ENCODE peak calls at places on chromosomes 4 and X, in five cellular contexts. One of them, this sample, is unnamed.

GRCh38 chrX:48467331-48467761 is 2.7 kb downstream of the SLC38A5 start:
- DNase-seq in occipital lobe: no peak
- DNase-seq in T-helper 9 cell: no peak
- DNase-seq in CD4-positive, CD25-positive, alpha-beta regulatory T cell: no peak
- DNase-seq in activated CD4-positive, CD25-positive, alpha-beta regulatory T cell treated with anti-CD3 and anti-CD28 coated beads, Interleukin-2, amount 50 U/mL, for 72 hours: no peak
- DNase-seq in this sample: no peak

GRCh38 chr4:13547563-13548041 is 3.3 kb upstream of the NKX3-2 start:
- DNase-seq in occipital lobe: no peak
- DNase-seq in T-helper 9 cell: no peak
- DNase-seq in CD4-positive, CD25-positive, alpha-beta regulatory T cell: no peak
- DNase-seq in activated CD4-positive, CD25-positive, alpha-beta regulatory T cell treated with anti-CD3 and anti-CD28 coated beads, Interleukin-2, amount 50 U/mL, for 72 hours: no peak
- DNase-seq in this sample: no peak

GRCh38 chrX:115952417-115953092 is 218.0 kb upstream of the AGTR2 start:
- DNase-seq in occipital lobe: no peak
- DNase-seq in T-helper 9 cell: no peak
- DNase-seq in CD4-positive, CD25-positive, alpha-beta regulatory T cell: no peak
- DNase-seq in activated CD4-positive, CD25-positive, alpha-beta regulatory T cell treated with anti-CD3 and anti-CD28 coated beads, Interleukin-2, amount 50 U/mL, for 72 hours: no peak
- DNase-seq in this sample: no peak

GRCh38 chr4:159069922-159070321 is 33.0 kb upstream of the RAPGEF2 start:
- DNase-seq in occipital lobe: no peak
- DNase-seq in T-helper 9 cell: no peak
- DNase-seq in CD4-positive, CD25-positive, alpha-beta regulatory T cell: no peak
- DNase-seq in activated CD4-positive, CD25-positive, alpha-beta regulatory T cell treated with anti-CD3 and anti-CD28 coated beads, Interleukin-2, amount 50 U/mL, for 72 hours: no peak
- DNase-seq in this sample: no peak

GRCh38 chr4:91471280-91471679 is 832.5 kb upstream of the GRID2 start:
- DNase-seq in occipital lobe: no peak
- DNase-seq in T-helper 9 cell: no peak
- DNase-seq in CD4-positive, CD25-positive, alpha-beta regulatory T cell: no peak
- DNase-seq in activated CD4-positive, CD25-positive, alpha-beta regulatory T cell treated with anti-CD3 and anti-CD28 coated beads, Interleukin-2, amount 50 U/mL, for 72 hours: no peak
- DNase-seq in this sample: no peak

GRCh38 chrX:39909996-39910395 is 187.8 kb downstream of the BCOR start:
- DNase-seq in occipital lobe: no peak
- DNase-seq in T-helper 9 cell: no peak
- DNase-seq in CD4-positive, CD25-positive, alpha-beta regulatory T cell: no peak
- DNase-seq in activated CD4-positive, CD25-positive, alpha-beta regulatory T cell treated with anti-CD3 and anti-CD28 coated beads, Interleukin-2, amount 50 U/mL, for 72 hours: no peak
- DNase-seq in this sample: no peak

GRCh38 chr4:1736820-1737219 is 15.5 kb downstream of the TACC3 start:
- DNase-seq in occipital lobe: no peak
- DNase-seq in T-helper 9 cell: no peak
- DNase-seq in CD4-positive, CD25-positive, alpha-beta regulatory T cell: no peak
- DNase-seq in activated CD4-positive, CD25-positive, alpha-beta regulatory T cell treated with anti-CD3 and anti-CD28 coated beads, Interleukin-2, amount 50 U/mL, for 72 hours: no peak
- DNase-seq in this sample: no peak

GRCh38 chr4:142656178-142656577 is 189.9 kb downstream of the INPP4B start:
- DNase-seq in occipital lobe: no peak
- DNase-seq in T-helper 9 cell: peak; percentile 5
- DNase-seq in CD4-positive, CD25-positive, alpha-beta regulatory T cell: peak; percentile 47
- DNase-seq in activated CD4-positive, CD25-positive, alpha-beta regulatory T cell treated with anti-CD3 and anti-CD28 coated beads, Interleukin-2, amount 50 U/mL, for 72 hours: no peak
- DNase-seq in this sample: no peak

GRCh38 chr4:100208964-100209363 is 18.7 kb upstream of the DDIT4L start:
- DNase-seq in occipital lobe: no peak
- DNase-seq in T-helper 9 cell: no peak
- DNase-seq in CD4-positive, CD25-positive, alpha-beta regulatory T cell: no peak
- DNase-seq in activated CD4-positive, CD25-positive, alpha-beta regulatory T cell treated with anti-CD3 and anti-CD28 coated beads, Interleukin-2, amount 50 U/mL, for 72 hours: no peak
- DNase-seq in this sample: no peak

GRCh38 chr4:123661080-123661737 is 264.6 kb downstream of the SPRY1 start:
- DNase-seq in occipital lobe: no peak
- DNase-seq in T-helper 9 cell: no peak
- DNase-seq in CD4-positive, CD25-positive, alpha-beta regulatory T cell: no peak
- DNase-seq in activated CD4-positive, CD25-positive, alpha-beta regulatory T cell treated with anti-CD3 and anti-CD28 coated beads, Interleukin-2, amount 50 U/mL, for 72 hours: no peak
- DNase-seq in this sample: no peak

GRCh38 chrX:7985568-7985967 is 58.4 kb upstream of the PNPLA4 start:
- DNase-seq in occipital lobe: no peak
- DNase-seq in T-helper 9 cell: no peak
- DNase-seq in CD4-positive, CD25-positive, alpha-beta regulatory T cell: no peak
- DNase-seq in activated CD4-positive, CD25-positive, alpha-beta regulatory T cell treated with anti-CD3 and anti-CD28 coated beads, Interleukin-2, amount 50 U/mL, for 72 hours: no peak
- DNase-seq in this sample: no peak

GRCh38 chr4:78379991-78380739 is 171.4 kb upstream of the ANXA3 start:
- DNase-seq in occipital lobe: no peak
- DNase-seq in T-helper 9 cell: no peak
- DNase-seq in CD4-positive, CD25-positive, alpha-beta regulatory T cell: no peak
- DNase-seq in activated CD4-positive, CD25-positive, alpha-beta regulatory T cell treated with anti-CD3 and anti-CD28 coated beads, Interleukin-2, amount 50 U/mL, for 72 hours: no peak
- DNase-seq in this sample: no peak

GRCh38 chr4:3107271-3108185 is 33.0 kb downstream of the HTT start:
- DNase-seq in occipital lobe: no peak
- DNase-seq in T-helper 9 cell: no peak
- DNase-seq in CD4-positive, CD25-positive, alpha-beta regulatory T cell: no peak
- DNase-seq in activated CD4-positive, CD25-positive, alpha-beta regulatory T cell treated with anti-CD3 and anti-CD28 coated beads, Interleukin-2, amount 50 U/mL, for 72 hours: no peak
- DNase-seq in this sample: no peak

GRCh38 chr4:1164444-1164843 is 7.9 kb downstream of the SPON2 start:
- DNase-seq in occipital lobe: no peak
- DNase-seq in T-helper 9 cell: no peak
- DNase-seq in CD4-positive, CD25-positive, alpha-beta regulatory T cell: no peak
- DNase-seq in activated CD4-positive, CD25-positive, alpha-beta regulatory T cell treated with anti-CD3 and anti-CD28 coated beads, Interleukin-2, amount 50 U/mL, for 72 hours: no peak
- DNase-seq in this sample: no peak

GRCh38 chr4:189001283-189001970 is 862.2 kb downstream of the TRIML1 start:
- DNase-seq in occipital lobe: no peak
- DNase-seq in T-helper 9 cell: no peak
- DNase-seq in CD4-positive, CD25-positive, alpha-beta regulatory T cell: no peak
- DNase-seq in activated CD4-positive, CD25-positive, alpha-beta regulatory T cell treated with anti-CD3 and anti-CD28 coated beads, Interleukin-2, amount 50 U/mL, for 72 hours: no peak
- DNase-seq in this sample: no peak

GRCh38 chrX:110316351-110317078 is 1.4 kb downstream of the AMMECR1 start:
- DNase-seq in occipital lobe: no peak
- DNase-seq in T-helper 9 cell: no peak
- DNase-seq in CD4-positive, CD25-positive, alpha-beta regulatory T cell: no peak
- DNase-seq in activated CD4-positive, CD25-positive, alpha-beta regulatory T cell treated with anti-CD3 and anti-CD28 coated beads, Interleukin-2, amount 50 U/mL, for 72 hours: no peak
- DNase-seq in this sample: no peak

GRCh38 chrX:130878350-130879341 is 24.4 kb downstream of the ENOX2 start:
- DNase-seq in occipital lobe: no peak
- DNase-seq in T-helper 9 cell: no peak
- DNase-seq in CD4-positive, CD25-positive, alpha-beta regulatory T cell: no peak
- DNase-seq in activated CD4-positive, CD25-positive, alpha-beta regulatory T cell treated with anti-CD3 and anti-CD28 coated beads, Interleukin-2, amount 50 U/mL, for 72 hours: no peak
- DNase-seq in this sample: no peak

GRCh38 chr4:183532823-183533222 is 28.0 kb downstream of the ING2 start:
- DNase-seq in occipital lobe: no peak
- DNase-seq in T-helper 9 cell: no peak
- DNase-seq in CD4-positive, CD25-positive, alpha-beta regulatory T cell: no peak
- DNase-seq in activated CD4-positive, CD25-positive, alpha-beta regulatory T cell treated with anti-CD3 and anti-CD28 coated beads, Interleukin-2, amount 50 U/mL, for 72 hours: no peak
- DNase-seq in this sample: no peak

GRCh38 chr4:7625073-7625472 is 190.3 kb upstream of the PSAPL1 start:
- DNase-seq in occipital lobe: peak; percentile 30
- DNase-seq in T-helper 9 cell: no peak
- DNase-seq in CD4-positive, CD25-positive, alpha-beta regulatory T cell: no peak
- DNase-seq in activated CD4-positive, CD25-positive, alpha-beta regulatory T cell treated with anti-CD3 and anti-CD28 coated beads, Interleukin-2, amount 50 U/mL, for 72 hours: no peak
- DNase-seq in this sample: no peak

GRCh38 chr4:141654098-141654497 is 17.7 kb downstream of the IL15 start:
- DNase-seq in occipital lobe: no peak
- DNase-seq in T-helper 9 cell: no peak
- DNase-seq in CD4-positive, CD25-positive, alpha-beta regulatory T cell: no peak
- DNase-seq in activated CD4-positive, CD25-positive, alpha-beta regulatory T cell treated with anti-CD3 and anti-CD28 coated beads, Interleukin-2, amount 50 U/mL, for 72 hours: no peak
- DNase-seq in this sample: no peak

GRCh38 chr4:48985976-48986653 is at the start of gene CWH43:
- DNase-seq in occipital lobe: no peak
- DNase-seq in T-helper 9 cell: no peak
- DNase-seq in CD4-positive, CD25-positive, alpha-beta regulatory T cell: no peak
- DNase-seq in activated CD4-positive, CD25-positive, alpha-beta regulatory T cell treated with anti-CD3 and anti-CD28 coated beads, Interleukin-2, amount 50 U/mL, for 72 hours: no peak
- DNase-seq in this sample: no peak

GRCh38 chr4:155060873-155061272 is 147.6 kb upstream of the NPY2R start:
- DNase-seq in occipital lobe: no peak
- DNase-seq in T-helper 9 cell: no peak
- DNase-seq in CD4-positive, CD25-positive, alpha-beta regulatory T cell: no peak
- DNase-seq in activated CD4-positive, CD25-positive, alpha-beta regulatory T cell treated with anti-CD3 and anti-CD28 coated beads, Interleukin-2, amount 50 U/mL, for 72 hours: no peak
- DNase-seq in this sample: no peak

GRCh38 chr4:3335385-3335784 is 42.6 kb downstream of the RGS12 start:
- DNase-seq in occipital lobe: no peak
- DNase-seq in T-helper 9 cell: no peak
- DNase-seq in CD4-positive, CD25-positive, alpha-beta regulatory T cell: no peak
- DNase-seq in activated CD4-positive, CD25-positive, alpha-beta regulatory T cell treated with anti-CD3 and anti-CD28 coated beads, Interleukin-2, amount 50 U/mL, for 72 hours: no peak
- DNase-seq in this sample: no peak

GRCh38 chrX:71671043-71671829 is 3.9 kb downstream of the LOC101059915 start:
- DNase-seq in occipital lobe: no peak
- DNase-seq in T-helper 9 cell: no peak
- DNase-seq in CD4-positive, CD25-positive, alpha-beta regulatory T cell: no peak
- DNase-seq in activated CD4-positive, CD25-positive, alpha-beta regulatory T cell treated with anti-CD3 and anti-CD28 coated beads, Interleukin-2, amount 50 U/mL, for 72 hours: no peak
- DNase-seq in this sample: no peak

GRCh38 chr4:20288846-20289512 is 37.3 kb downstream of the SLIT2 start:
- DNase-seq in occipital lobe: no peak
- DNase-seq in T-helper 9 cell: no peak
- DNase-seq in CD4-positive, CD25-positive, alpha-beta regulatory T cell: no peak
- DNase-seq in activated CD4-positive, CD25-positive, alpha-beta regulatory T cell treated with anti-CD3 and anti-CD28 coated beads, Interleukin-2, amount 50 U/mL, for 72 hours: no peak
- DNase-seq in this sample: no peak

GRCh38 chr4:83875437-83875836 is 339.5 kb downstream of the GPAT3 start:
- DNase-seq in occipital lobe: no peak
- DNase-seq in T-helper 9 cell: no peak
- DNase-seq in CD4-positive, CD25-positive, alpha-beta regulatory T cell: no peak
- DNase-seq in activated CD4-positive, CD25-positive, alpha-beta regulatory T cell treated with anti-CD3 and anti-CD28 coated beads, Interleukin-2, amount 50 U/mL, for 72 hours: no peak
- DNase-seq in this sample: no peak

GRCh38 chrX:55924574-55924973 is 207.0 kb downstream of the RRAGB start:
- DNase-seq in occipital lobe: no peak
- DNase-seq in T-helper 9 cell: no peak
- DNase-seq in CD4-positive, CD25-positive, alpha-beta regulatory T cell: no peak
- DNase-seq in activated CD4-positive, CD25-positive, alpha-beta regulatory T cell treated with anti-CD3 and anti-CD28 coated beads, Interleukin-2, amount 50 U/mL, for 72 hours: no peak
- DNase-seq in this sample: no peak

GRCh38 chrX:109797311-109797975 is 64.4 kb upstream of the ACSL4 start:
- DNase-seq in occipital lobe: no peak
- DNase-seq in T-helper 9 cell: no peak
- DNase-seq in CD4-positive, CD25-positive, alpha-beta regulatory T cell: no peak
- DNase-seq in activated CD4-positive, CD25-positive, alpha-beta regulatory T cell treated with anti-CD3 and anti-CD28 coated beads, Interleukin-2, amount 50 U/mL, for 72 hours: no peak
- DNase-seq in this sample: no peak

GRCh38 chrX:43644124-43644701 is 11.9 kb upstream of the MAOA start:
- DNase-seq in occipital lobe: no peak
- DNase-seq in T-helper 9 cell: no peak
- DNase-seq in CD4-positive, CD25-positive, alpha-beta regulatory T cell: no peak
- DNase-seq in activated CD4-positive, CD25-positive, alpha-beta regulatory T cell treated with anti-CD3 and anti-CD28 coated beads, Interleukin-2, amount 50 U/mL, for 72 hours: no peak
- DNase-seq in this sample: no peak

GRCh38 chr4:94486372-94486801 is 34.6 kb downstream of the PDLIM5 start:
- DNase-seq in occipital lobe: no peak
- DNase-seq in T-helper 9 cell: no peak
- DNase-seq in CD4-positive, CD25-positive, alpha-beta regulatory T cell: no peak
- DNase-seq in activated CD4-positive, CD25-positive, alpha-beta regulatory T cell treated with anti-CD3 and anti-CD28 coated beads, Interleukin-2, amount 50 U/mL, for 72 hours: no peak
- DNase-seq in this sample: no peak

GRCh38 chrX:7059214-7059838 is 88.2 kb upstream of the STS start:
- DNase-seq in occipital lobe: no peak
- DNase-seq in T-helper 9 cell: no peak
- DNase-seq in CD4-positive, CD25-positive, alpha-beta regulatory T cell: peak; percentile 21
- DNase-seq in activated CD4-positive, CD25-positive, alpha-beta regulatory T cell treated with anti-CD3 and anti-CD28 coated beads, Interleukin-2, amount 50 U/mL, for 72 hours: no peak
- DNase-seq in this sample: no peak

GRCh38 chr4:84482564-84483563 is 16.2 kb downstream of the NKX6-1 start:
- DNase-seq in occipital lobe: no peak
- DNase-seq in T-helper 9 cell: no peak
- DNase-seq in CD4-positive, CD25-positive, alpha-beta regulatory T cell: no peak
- DNase-seq in activated CD4-positive, CD25-positive, alpha-beta regulatory T cell treated with anti-CD3 and anti-CD28 coated beads, Interleukin-2, amount 50 U/mL, for 72 hours: no peak
- DNase-seq in this sample: no peak

GRCh38 chrX:112259375-112259774 is 176.8 kb upstream of the TRPC5 start:
- DNase-seq in occipital lobe: no peak
- DNase-seq in T-helper 9 cell: no peak
- DNase-seq in CD4-positive, CD25-positive, alpha-beta regulatory T cell: no peak
- DNase-seq in activated CD4-positive, CD25-positive, alpha-beta regulatory T cell treated with anti-CD3 and anti-CD28 coated beads, Interleukin-2, amount 50 U/mL, for 72 hours: no peak
- DNase-seq in this sample: no peak

GRCh38 chr4:168691621-168692376 is 194.9 kb downstream of the PALLD start:
- DNase-seq in occipital lobe: no peak
- DNase-seq in T-helper 9 cell: no peak
- DNase-seq in CD4-positive, CD25-positive, alpha-beta regulatory T cell: no peak
- DNase-seq in activated CD4-positive, CD25-positive, alpha-beta regulatory T cell treated with anti-CD3 and anti-CD28 coated beads, Interleukin-2, amount 50 U/mL, for 72 hours: no peak
- DNase-seq in this sample: no peak

GRCh38 chr4:91837608-91838029 is 466.1 kb upstream of the GRID2 start:
- DNase-seq in occipital lobe: no peak
- DNase-seq in T-helper 9 cell: no peak
- DNase-seq in CD4-positive, CD25-positive, alpha-beta regulatory T cell: no peak
- DNase-seq in activated CD4-positive, CD25-positive, alpha-beta regulatory T cell treated with anti-CD3 and anti-CD28 coated beads, Interleukin-2, amount 50 U/mL, for 72 hours: no peak
- DNase-seq in this sample: no peak

GRCh38 chr4:170139764-170140163 is 50.0 kb upstream of the AADAT start:
- DNase-seq in occipital lobe: no peak
- DNase-seq in T-helper 9 cell: no peak
- DNase-seq in CD4-positive, CD25-positive, alpha-beta regulatory T cell: no peak
- DNase-seq in activated CD4-positive, CD25-positive, alpha-beta regulatory T cell treated with anti-CD3 and anti-CD28 coated beads, Interleukin-2, amount 50 U/mL, for 72 hours: no peak
- DNase-seq in this sample: no peak

GRCh38 chr4:25155957-25156356 is 4.3 kb downstream of the SEPSECS start:
- DNase-seq in occipital lobe: no peak
- DNase-seq in T-helper 9 cell: no peak
- DNase-seq in CD4-positive, CD25-positive, alpha-beta regulatory T cell: no peak
- DNase-seq in activated CD4-positive, CD25-positive, alpha-beta regulatory T cell treated with anti-CD3 and anti-CD28 coated beads, Interleukin-2, amount 50 U/mL, for 72 hours: no peak
- DNase-seq in this sample: no peak

GRCh38 chr4:140463182-140463581 is 34.9 kb downstream of the MGAT4D start:
- DNase-seq in occipital lobe: no peak
- DNase-seq in T-helper 9 cell: no peak
- DNase-seq in CD4-positive, CD25-positive, alpha-beta regulatory T cell: no peak
- DNase-seq in activated CD4-positive, CD25-positive, alpha-beta regulatory T cell treated with anti-CD3 and anti-CD28 coated beads, Interleukin-2, amount 50 U/mL, for 72 hours: no peak
- DNase-seq in this sample: no peak

GRCh38 chrX:97366246-97366645 is 482.5 kb downstream of the RPA4 start:
- DNase-seq in occipital lobe: no peak
- DNase-seq in T-helper 9 cell: no peak
- DNase-seq in CD4-positive, CD25-positive, alpha-beta regulatory T cell: no peak
- DNase-seq in activated CD4-positive, CD25-positive, alpha-beta regulatory T cell treated with anti-CD3 and anti-CD28 coated beads, Interleukin-2, amount 50 U/mL, for 72 hours: no peak
- DNase-seq in this sample: no peak